ENCODE peak calls at places on chromosome 12, in nine cellular contexts. Z, I, F, Q, H, T, P, R and M are unnamed samples. For H3K4me1, the result is how much of the 10 kb centered on the place peaks cover.

GRCh38 chr12:58564721-58565120 is 355.6 kb downstream of the LRIG3 start:
- DNase-seq in R (no peak), I (no peak), P (no peak), Q (no peak), Z (no peak), T (no peak), H (no peak), F (no peak), M (no peak)

GRCh38 chr12:2999265-2999841 is 40.2 kb downstream of the TEAD4 start:
- DNase-seq in Z (no peak), I (no peak), P (peak), R (no peak), T (no peak), F (no peak), Q (no peak), H (peak), M (no peak)

GRCh38 chr12:79451988-79452387 is 238.8 kb downstream of the PAWR start:
- DNase-seq in R (no peak), Z (peak), P (no peak), Q (peak), T (no peak), H (peak), F (peak), I (peak), M (peak)

GRCh38 chr12:2686280-2686646 is 108.5 kb upstream of the FKBP4 start:
- DNase-seq in Q (no peak), F (no peak), Z (no peak), I (no peak), T (no peak), R (no peak), H (no peak), P (peak), M (no peak)

GRCh38 chr12:28024231-28024995 is 51.9 kb upstream of the PTHLH start:
- DNase-seq in T (no peak), I (no peak), F (peak), P (no peak), R (no peak), Q (no peak), H (no peak), Z (peak), M (no peak)

GRCh38 chr12:18217981-18218380 is 43.3 kb upstream of the PIK3C2G start:
- DNase-seq in P (no peak), F (peak), Q (no peak), I (no peak), Z (peak), H (no peak), R (no peak), T (no peak), M (no peak)

GRCh38 chr12:126936181-126936851 is 1330.7 kb upstream of the TMEM132C start:
- DNase-seq in T (no peak), Q (no peak), P (no peak), Z (no peak), H (peak), I (no peak), F (peak), R (peak), M (peak)

GRCh38 chr12:110262442-110263388 is 18.3 kb upstream of the ATP2A2 start:
- DNase-seq in R (no peak), Q (peak), P (no peak), Z (no peak), F (no peak), H (no peak), I (no peak), T (peak), M (no peak)

GRCh38 chr12:76790564-76791552 is 26.9 kb downstream of the ZDHHC17 start:
- DNase-seq in T (no peak), Z (no peak), Q (no peak), H (no peak), F (no peak), I (no peak), P (no peak), R (peak), M (no peak)

GRCh38 chr12:14810953-14811483 is 3.0 kb downstream of the SMCO3 start:
- DNase-seq in Z (peak), P (peak), H (no peak), F (peak), Q (no peak), I (no peak), T (no peak), R (no peak), M (peak)

GRCh38 chr12:111453071-111453989 is 47.6 kb downstream of the SH2B3 start:
- DNase-seq in Z (no peak), T (no peak), H (no peak), F (no peak), I (no peak), P (peak), R (no peak), Q (no peak), M (peak)

GRCh38 chr12:28378749-28379148 is 188.5 kb downstream of the CCDC91 start:
- DNase-seq in P (no peak), I (no peak), T (no peak), R (no peak), F (peak), H (no peak), Z (peak), Q (no peak), M (no peak)

GRCh38 chr12:12877789-12878455 is 13.4 kb upstream of the GPRC5A start:
- DNase-seq in I (no peak), H (no peak), P (no peak), F (no peak), R (no peak), Z (no peak), Q (no peak), T (no peak), M (no peak)

GRCh38 chr12:102885043-102885932 is 31.8 kb downstream of the PAH start:
- DNase-seq in Q (no peak), I (no peak), F (no peak), P (peak), R (no peak), H (no peak), Z (no peak), T (no peak), M (no peak)

GRCh38 chr12:123952037-123952436 is 20.6 kb downstream of the CCDC92 start:
- DNase-seq in H (no peak), P (no peak), F (no peak), R (no peak), Q (no peak), Z (no peak), I (no peak), T (no peak), M (no peak)

GRCh38 chr12:30755395-30755762 is 628 bp upstream of the CAPRIN2 start:
- DNase-seq in I (no peak), F (peak), T (no peak), H (no peak), Q (no peak), Z (no peak), R (no peak), P (no peak), M (no peak)

GRCh38 chr12:58479403-58479802 is 440.9 kb downstream of the LRIG3 start:
- DNase-seq in R (no peak), T (no peak), P (no peak), Z (no peak), I (no peak), H (no peak), Q (no peak), F (no peak), M (no peak)

DNA sequence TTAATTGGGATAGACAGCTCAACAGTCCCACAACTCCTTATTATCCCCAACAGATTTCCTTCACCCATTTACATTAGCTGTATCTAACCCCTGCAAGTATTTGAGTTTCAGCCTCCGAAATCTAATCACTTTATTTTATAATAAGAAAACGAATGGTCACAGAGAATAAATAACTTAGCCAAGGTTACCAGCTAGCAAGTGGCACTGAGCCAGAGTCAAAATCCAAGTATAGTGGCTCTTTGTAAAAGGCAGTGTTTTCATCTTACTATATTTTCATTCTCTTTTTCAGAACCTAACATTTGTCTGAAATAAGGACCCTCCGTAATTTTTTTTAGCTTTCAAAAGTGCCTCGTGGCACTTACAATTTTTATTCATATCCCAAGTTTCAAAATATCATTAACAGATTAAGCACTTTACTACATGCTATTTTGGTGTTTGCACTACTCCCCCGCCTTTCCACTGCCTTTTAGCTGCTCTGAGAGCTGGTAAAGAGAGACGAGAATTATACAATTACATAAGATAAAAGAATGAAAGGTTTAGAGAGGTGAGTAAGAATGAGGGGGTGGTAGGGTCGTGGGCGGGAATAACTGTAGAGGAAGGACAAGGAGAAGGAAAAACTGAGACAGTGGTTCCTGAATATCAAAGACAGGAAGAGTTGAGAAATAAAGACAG is 3.7 kb upstream of the USP15 start:
- DNase-seq in I (peak), F (peak), Q (no peak), T (no peak), R (no peak), H (no peak), Z (no peak), P (no peak), M (peak)
- H3K27ac ChIP-seq in I (peak), F (no peak), Q (no peak), T (no peak), R (no peak), H (peak), Z (no peak), P (no peak), M (no peak)

GRCh38 chr12:56636675-56637540 is 6.8 kb upstream of the BAZ2A start:
- DNase-seq in I (peak), R (peak), P (peak), Z (peak), H (peak), F (peak), T (peak), Q (peak), M (peak)
- H3K4me1 ChIP-seq in I (under half), R (under half), P (under half), Z (under half), H (half or more), F (under half), T (under half), Q (under half), M (under half)

GRCh38 chr12:108826807-108827721 is 30.3 kb downstream of the SSH1 start:
- DNase-seq in I (no peak), Q (no peak), Z (no peak), H (no peak), P (no peak), F (no peak), R (no peak), T (no peak), M (no peak)
- H3K27ac ChIP-seq in I (peak), Q (peak), Z (no peak), H (peak), P (peak), F (no peak), R (no peak), T (peak), M (peak)

DNA sequence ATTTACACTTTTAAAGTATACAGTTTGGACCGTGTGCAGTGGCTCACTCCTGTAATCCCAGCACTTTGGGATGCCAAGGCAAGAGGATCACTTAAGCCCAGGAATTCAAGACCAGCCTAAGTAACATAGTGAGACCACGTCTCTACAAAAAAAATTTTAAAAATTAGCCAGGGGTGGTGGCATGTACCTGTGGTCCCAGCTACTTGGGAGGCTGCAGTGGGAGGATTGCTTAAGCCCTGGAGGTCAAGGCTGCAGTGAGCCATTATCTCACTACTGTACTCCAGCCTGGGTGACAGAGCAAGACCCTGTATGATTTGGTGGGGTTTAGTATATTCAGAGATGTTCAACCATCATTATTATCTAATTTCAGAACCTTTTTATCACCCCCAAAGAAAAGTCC is 4.7 kb downstream of the EIF4B start:
- DNase-seq in Q (no peak), R (no peak), Z (no peak), T (no peak), I (no peak), H (no peak), P (no peak), F (no peak), M (no peak)
- H3K4me1 ChIP-seq in Q (under half), R (under half), Z (under half), T (under half), I (under half), H (under half), P (under half), F (under half), M (under half)

DNA sequence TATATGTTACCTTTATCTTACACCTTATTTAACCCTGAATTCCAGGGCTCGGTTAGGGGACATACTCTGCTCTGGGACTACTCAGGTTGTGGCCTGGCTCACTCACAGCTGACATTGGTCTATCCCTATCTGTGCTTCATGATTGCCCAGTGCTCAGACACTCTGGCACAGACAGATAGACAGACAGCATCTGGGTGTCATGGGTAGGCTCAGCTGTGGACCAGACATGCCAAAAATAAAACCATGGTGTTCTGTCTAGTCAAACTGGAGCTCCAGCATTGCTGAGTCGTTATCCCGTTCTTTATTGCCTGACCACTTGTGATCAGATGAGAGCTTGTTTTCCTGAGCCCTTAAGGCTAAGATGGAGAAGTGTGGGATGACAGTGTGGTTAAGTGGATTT is 29.0 kb downstream of the FBXW8 start:
- DNase-seq in T (no peak), H (peak), Z (no peak), F (no peak), R (no peak), P (no peak), I (no peak), Q (no peak), M (no peak)
- H3K27ac ChIP-seq in T (no peak), H (no peak), Z (no peak), F (no peak), R (no peak), P (no peak), I (no peak), Q (no peak), M (no peak)

DNA sequence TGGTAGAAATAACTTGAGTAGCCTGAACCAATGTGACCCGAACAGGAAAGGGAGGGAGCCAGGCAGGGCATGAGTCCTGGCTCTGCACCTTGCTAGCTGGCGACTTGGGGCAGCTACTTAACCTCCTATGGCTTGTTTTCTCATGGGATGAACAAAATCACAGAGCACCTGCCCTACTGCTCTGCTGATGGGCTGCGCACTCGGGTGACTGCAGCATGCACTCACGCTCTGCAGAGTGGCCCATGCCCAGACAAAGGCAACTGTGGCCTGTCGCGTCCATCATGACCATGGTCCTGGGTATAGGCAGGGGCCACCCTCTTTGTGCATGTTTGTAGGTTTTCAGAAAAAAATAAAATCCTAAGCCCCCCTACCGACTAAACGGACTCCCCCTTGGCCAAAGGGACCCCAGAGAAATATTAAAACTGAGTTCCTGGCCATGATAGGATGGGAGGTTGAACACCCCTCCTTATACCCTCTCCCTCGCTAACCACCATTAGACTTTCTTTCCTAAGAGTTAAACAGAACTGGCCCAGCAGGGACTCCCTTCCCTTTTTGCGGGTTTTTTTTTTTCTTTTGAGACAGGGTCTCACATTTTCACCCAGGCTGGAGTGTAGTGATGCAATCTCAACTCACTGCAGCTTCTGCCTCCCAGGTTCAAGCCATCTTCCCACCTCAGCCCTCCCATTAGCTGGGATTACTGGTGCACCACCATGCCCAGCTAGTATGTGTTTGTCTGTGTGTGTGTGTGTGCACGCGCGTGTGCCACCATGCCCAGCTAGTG is 32.5 kb downstream of the VWF start:
- DNase-seq in F (no peak), T (no peak), P (peak), Z (no peak), R (no peak), Q (no peak), H (no peak), I (no peak), M (peak)
- H3K4me1 ChIP-seq in F (under half), T (under half), P (under half), Z (under half), R (under half), Q (under half), H (half or more), I (under half), M (under half)

DNA sequence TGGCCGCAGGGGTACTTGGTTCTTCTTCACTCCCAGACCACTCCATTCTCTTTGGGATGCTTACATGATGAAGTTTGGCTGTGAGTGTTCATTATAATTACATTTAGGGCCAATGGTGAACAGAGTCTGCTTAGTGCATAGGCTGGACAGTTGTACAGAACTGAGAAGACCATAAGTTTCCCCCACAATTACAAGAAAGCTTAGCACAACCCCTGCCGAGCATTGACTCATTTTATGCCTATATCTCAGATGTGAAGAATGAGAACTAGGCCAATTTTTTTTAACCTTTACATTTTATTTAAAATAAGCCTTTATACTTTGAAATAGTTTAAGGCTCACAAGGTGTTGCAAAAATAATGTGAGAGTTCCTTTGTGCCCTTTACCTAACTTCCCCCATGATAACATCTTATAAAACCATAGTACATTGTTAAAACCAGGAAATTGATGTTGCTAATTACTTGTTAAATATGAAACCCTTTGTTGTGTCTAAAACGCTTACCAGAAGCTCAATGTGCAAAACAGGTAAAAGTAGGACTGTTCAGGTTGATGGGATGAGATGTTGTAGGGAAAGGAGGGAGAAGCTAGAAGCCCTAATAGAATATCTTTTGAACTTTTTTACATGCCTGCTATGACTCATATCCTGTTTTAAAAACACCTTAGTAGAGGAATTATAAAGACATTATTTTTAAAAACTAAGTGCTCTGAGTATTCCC is 47.2 kb downstream of the ALDH1L2 start:
- DNase-seq in F (no peak), Q (no peak), H (no peak), T (no peak), P (no peak), I (no peak), R (no peak), Z (peak), M (no peak)
- H3K27ac ChIP-seq in F (no peak), Q (no peak), H (no peak), T (no peak), P (no peak), I (no peak), R (no peak), Z (no peak), M (no peak)

GRCh38 chr12:69500631-69501030 is 30.4 kb downstream of the FRS2 start:
- DNase-seq in P (no peak), F (no peak), R (no peak), Q (no peak), T (no peak), H (no peak), I (no peak), Z (peak), M (no peak)
- H3K4me1 ChIP-seq in P (under half), F (under half), R (under half), Q (under half), T (under half), H (under half), I (under half), Z (under half), M (under half)

DNA sequence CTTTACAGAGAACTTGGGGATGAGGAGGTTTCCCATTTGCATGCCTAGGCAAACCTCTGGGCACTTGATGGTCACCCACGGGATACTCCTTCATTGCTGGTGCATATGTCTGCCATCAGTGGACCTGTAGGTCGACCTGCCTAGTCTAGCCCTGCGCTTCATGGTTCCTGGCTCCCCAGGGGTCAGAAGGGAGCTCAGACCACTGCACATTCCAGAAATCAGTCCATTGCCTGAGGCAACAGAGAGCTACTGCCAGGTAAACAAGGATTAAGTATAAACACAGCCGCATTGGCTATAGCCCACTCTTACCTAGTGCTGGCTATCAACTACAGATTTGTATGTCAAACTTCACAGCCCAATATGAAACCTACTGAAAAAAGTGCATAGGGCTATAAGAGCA is 476.4 kb downstream of the SOX5 start:
- DNase-seq in Q (no peak), Z (no peak), F (no peak), P (no peak), H (no peak), I (no peak), R (no peak), T (no peak), M (no peak)
- H3K27ac ChIP-seq in Q (no peak), Z (peak), F (peak), P (no peak), H (no peak), I (no peak), R (no peak), T (no peak), M (no peak)